ENCODE peak calls at places on chromosomes 4 and X, in eight cellular contexts. T, A, Y, C, Z, V, I and N are unnamed samples.

GRCh38 chrX:115897956-115898355 is 272.6 kb upstream of the AGTR2 start:
- DNase-seq in Y (no peak), C (no peak), I (no peak), Z (no peak), T (no peak), A (no peak), V (no peak), N (no peak)

GRCh38 chrX:20513185-20513584 is 246.5 kb upstream of the RPS6KA3 start:
- DNase-seq in V (no peak), Z (no peak), C (no peak), Y (no peak), I (no peak), T (no peak), A (no peak), N (no peak)

GRCh38 chr4:148060264-148061138 is 328.6 kb downstream of the ARHGAP10 start:
- DNase-seq in A (no peak), Z (peak; percentile 65), T (no peak), V (no peak), C (peak; percentile 25), Y (no peak), I (no peak), N (peak; percentile 39)

GRCh38 chrX:41779941-41780340 is 56.0 kb downstream of the GPR82 start:
- DNase-seq in T (no peak), V (no peak), Z (no peak), A (no peak), Y (no peak), C (no peak), I (no peak), N (no peak)

GRCh38 chrX:110136136-110136535 is 133.2 kb downstream of the TMEM164 start:
- DNase-seq in T (no peak), I (no peak), Y (no peak), V (no peak), Z (no peak), A (no peak), C (no peak), N (no peak)

GRCh38 chr4:120924931-120925330 is 2.4 kb upstream of the PRDM5 start:
- DNase-seq in I (no peak), V (no peak), Y (no peak), T (no peak), C (no peak), Z (no peak), A (no peak), N (no peak)

GRCh38 chrX:153631931-153632611 is 14.9 kb upstream of the DUSP9 start:
- DNase-seq in A (no peak), T (no peak), Y (no peak), Z (no peak), I (no peak), V (no peak), C (no peak), N (no peak)

GRCh38 chr4:73520821-73521220 is 39.3 kb downstream of the AFM start:
- DNase-seq in A (no peak), C (no peak), Z (no peak), I (peak; percentile 54), T (peak; percentile 56), V (no peak), Y (no peak), N (no peak)

GRCh38 chr4:123266221-123266620 is 130.4 kb upstream of the SPRY1 start:
- DNase-seq in T (no peak), I (no peak), Y (no peak), A (no peak), V (no peak), Z (no peak), C (no peak), N (no peak)

GRCh38 chr4:112147697-112148096 is 2.4 kb downstream of the FAM241A start:
- DNase-seq in Y (no peak), C (no peak), I (no peak), V (no peak), A (no peak), T (no peak), Z (no peak), N (no peak)

GRCh38 chrX:15310117-15310516 is 5.3 kb downstream of the ASB11 start:
- DNase-seq in I (no peak), Z (no peak), C (no peak), T (no peak), A (peak; percentile 47), V (no peak), Y (no peak), N (no peak)

DNA sequence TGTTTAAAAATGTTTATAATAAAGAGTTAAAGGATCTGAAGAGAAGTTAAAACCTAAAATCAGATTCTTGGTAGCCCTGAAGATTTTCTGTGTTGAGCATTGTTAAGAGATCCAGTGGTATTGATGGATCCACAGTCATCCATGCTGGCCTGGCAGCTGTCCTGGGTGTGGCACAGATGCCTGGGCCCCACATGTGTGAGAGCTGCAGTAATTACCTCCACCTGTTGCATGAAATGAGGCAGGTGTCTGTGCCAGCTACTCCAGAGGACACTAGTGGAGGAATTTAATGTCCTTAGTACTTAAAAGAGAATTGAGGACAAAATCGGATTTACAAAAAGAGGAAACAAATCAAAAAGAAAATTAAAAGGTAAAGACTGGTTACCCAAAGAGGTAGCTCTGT is 44.0 kb downstream of the MGST2 start:
- DNase-seq in V (no peak), Z (no peak), I (no peak), A (no peak), T (no peak), Y (no peak), C (no peak), N (no peak)
- H3K4me3 ChIP-seq in V (no peak overlapping the region), Z (no peak overlapping the region), I (no peak overlapping the region), A (no peak overlapping the region), T (no peak overlapping the region), Y (no peak overlapping the region), C (no peak overlapping the region), N (no peak overlapping the region)

DNA sequence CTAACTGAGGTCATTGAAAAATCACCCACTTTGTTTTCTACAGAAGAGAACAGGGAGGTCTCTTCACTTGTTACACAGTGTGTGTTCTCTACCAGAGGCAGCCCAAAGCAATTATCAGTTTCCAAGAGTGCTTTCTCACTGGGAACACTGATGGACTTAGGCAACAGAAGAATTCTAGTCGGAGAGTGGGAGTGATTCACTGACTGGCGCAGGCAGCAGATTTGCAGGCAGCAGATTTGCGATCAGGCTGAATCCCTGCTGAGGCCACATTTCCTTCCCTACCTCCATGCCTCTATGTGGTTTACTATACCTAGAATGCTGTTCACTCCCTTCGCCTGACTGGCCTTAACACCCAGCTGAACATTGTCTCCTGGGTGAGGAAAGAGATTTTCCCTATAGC is 6.6 kb downstream of the OCIAD2 start:
- DNase-seq in A (no peak), V (no peak), C (no peak), Y (no peak), T (peak; percentile 19), I (no peak), Z (no peak), N (no peak)
- H3K36me3 ChIP-seq in A (no peaks in the 10 kb centered on the region), V (peaks cover 53% of the 10 kb centered on the region), C (peaks cover 40% of the 10 kb centered on the region), Y (no peaks in the 10 kb centered on the region), T (no peaks in the 10 kb centered on the region), I (peaks cover 85% of the 10 kb centered on the region), Z (peaks cover 19% of the 10 kb centered on the region), N (peaks cover 17% of the 10 kb centered on the region)

GRCh38 chr4:6340446-6341015 is 70.9 kb downstream of the WFS1 start:
- DNase-seq in A (no peak), Y (no peak), I (no peak), V (no peak), Z (no peak), T (no peak), C (no peak), N (no peak)
- H3K27me3 ChIP-seq in A (no peaks in the 10 kb centered on the region), Y (no peaks in the 10 kb centered on the region), I (no peaks in the 10 kb centered on the region), V (peaks cover under 1% of the 10 kb centered on the region), Z (no peaks in the 10 kb centered on the region), T (peaks cover 6% of the 10 kb centered on the region), C (peaks cover 4% of the 10 kb centered on the region), N (no peaks in the 10 kb centered on the region)

DNA sequence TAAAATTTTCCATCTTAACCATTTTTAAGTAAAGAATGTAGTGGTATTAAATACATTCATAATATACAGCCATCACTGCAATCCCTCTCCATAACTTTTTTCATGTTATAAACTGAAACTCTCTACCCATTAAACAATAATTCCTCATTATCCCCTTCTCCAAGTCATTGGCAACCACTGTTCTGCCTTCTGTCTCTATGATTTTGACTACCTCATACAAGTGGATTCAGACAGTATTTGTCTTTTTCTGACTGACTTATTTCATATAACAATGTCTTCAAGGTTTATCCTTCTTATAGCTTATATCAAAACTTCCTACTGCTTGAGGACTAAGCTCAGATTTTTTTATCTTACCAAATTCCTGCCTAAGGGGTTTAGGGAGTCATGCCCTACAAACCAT is 1723.1 kb upstream of the AGA start:
- DNase-seq in Y (no peak), T (no peak), V (no peak), C (no peak), Z (no peak), I (no peak), A (no peak), N (no peak)
- H3K4me3 ChIP-seq in Y (no peak overlapping the region), T (no peak overlapping the region), V (no peak overlapping the region), C (no peak overlapping the region), Z (no peak overlapping the region), I (no peak overlapping the region), A (no peak overlapping the region), N (no peak overlapping the region)

DNA sequence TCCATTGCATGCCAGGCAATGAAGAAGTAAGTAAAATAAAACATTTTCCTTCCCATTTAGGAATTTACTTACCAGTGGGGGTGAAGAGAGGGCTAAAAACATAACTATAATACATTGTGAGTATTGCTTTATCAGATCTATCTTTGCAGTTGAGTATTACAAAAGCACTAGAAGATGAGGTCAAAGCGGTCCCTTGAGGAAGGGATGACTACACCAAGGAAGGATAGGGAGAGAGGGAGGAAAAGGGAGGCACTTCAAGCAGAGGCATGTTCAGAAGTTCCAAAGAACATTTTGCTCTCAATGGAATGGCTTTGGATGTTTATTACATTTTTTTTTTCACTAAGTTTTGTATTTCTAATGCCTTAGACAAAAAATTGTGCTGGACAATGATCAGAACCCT is 127.8 kb downstream of the TET2 start:
- DNase-seq in Y (no peak), I (no peak), A (no peak), T (no peak), C (no peak), V (no peak), Z (no peak), N (no peak)
- H3K36me3 ChIP-seq in Y (peaks cover 47% of the 10 kb centered on the region), I (peaks cover 57% of the 10 kb centered on the region), A (no peaks in the 10 kb centered on the region), T (peaks cover 7% of the 10 kb centered on the region), C (peaks cover 30% of the 10 kb centered on the region), V (peaks cover 42% of the 10 kb centered on the region), Z (no peaks in the 10 kb centered on the region), N (peaks cover 19% of the 10 kb centered on the region)

GRCh38 chrX:71251456-71251973 is 2.4 kb downstream of the ZMYM3 start:
- DNase-seq in A (no peak), Z (no peak), I (no peak), C (no peak), V (no peak), T (no peak), Y (no peak), N (no peak)
- H3K27me3 ChIP-seq in A (no peaks in the 10 kb centered on the region), Z (no peaks in the 10 kb centered on the region), I (peaks cover 7% of the 10 kb centered on the region), C (no peaks in the 10 kb centered on the region), V (no peaks in the 10 kb centered on the region), T (no peaks in the 10 kb centered on the region), Y (no peaks in the 10 kb centered on the region), N (no peaks in the 10 kb centered on the region)